ENCODE peak calls at places on chromosomes 13 and 19, in nine cellular contexts. Y, X, Z, K, I, V, S, Q and L are unnamed samples. For H3K27me3 and H3K4me1, the result is how much of the 10 kb centered on the place peaks cover.

GRCh38 chr13:89704040-89704439 is 1643.4 kb upstream of the MIR17HG start:
- DNase-seq in X (no peak), S (no peak), K (no peak), V (no peak), Z (no peak), Q (no peak), I (no peak), Y (no peak), L (no peak)

GRCh38 chr19:52685811-52686210 is 47.7 kb upstream of the ZNF83 start:
- DNase-seq in I (no peak), Y (no peak), Z (no peak), X (no peak), K (no peak), S (no peak), Q (no peak), V (no peak), L (no peak)

GRCh38 chr13:75489502-75490263 is 7.7 kb upstream of the TBC1D4 start:
- DNase-seq in Y (no peak), V (peak), Z (no peak), K (no peak), I (no peak), X (no peak), S (no peak), Q (no peak), L (no peak)

GRCh38 chr19:18364826-18365528 is 21.0 kb upstream of the GDF15 start:
- DNase-seq in S (peak), Z (peak), Y (peak), Q (no peak), I (no peak), K (no peak), V (peak), X (no peak), L (no peak)

GRCh38 chr19:30091856-30092255 is 149.8 kb downstream of the URI1 start:
- DNase-seq in S (no peak), I (no peak), Y (no peak), V (no peak), X (no peak), Q (no peak), K (no peak), Z (no peak), L (no peak)

GRCh38 chr13:44918323-44919102 is 70.8 kb downstream of the NUFIP1 start:
- DNase-seq in X (peak), Y (peak), K (peak), I (peak), V (peak), Z (peak), S (peak), Q (no peak), L (peak)

GRCh38 chr13:57128909-57129308 is 11.8 kb upstream of the PRR20A start:
- DNase-seq in Q (no peak), Z (no peak), Y (no peak), K (no peak), V (no peak), S (no peak), X (no peak), I (no peak), L (no peak)

GRCh38 chr13:21672811-21673591 is 2.1 kb downstream of the FGF9 start:
- DNase-seq in Y (no peak), Z (no peak), I (no peak), Q (no peak), S (no peak), K (peak), V (no peak), X (no peak), L (no peak)

GRCh38 chr19:45645068-45645630 is 6.0 kb upstream of the EML2 start:
- DNase-seq in X (no peak), I (no peak), Y (no peak), Z (no peak), Q (no peak), S (no peak), V (no peak), K (no peak), L (no peak)

GRCh38 chr13:112064222-112064621 is 2.7 kb upstream of the SOX1 start:
- DNase-seq in S (no peak), Y (no peak), K (no peak), V (no peak), I (no peak), Z (no peak), Q (no peak), X (no peak), L (no peak)

GRCh38 chr19:43765109-43765876 is 10.5 kb upstream of the SMG9 start:
- DNase-seq in K (peak), X (peak), Z (peak), Y (no peak), I (no peak), V (no peak), Q (peak), S (peak), L (peak)

GRCh38 chr19:5093297-5093858 is 124.5 kb downstream of the KDM4B start:
- DNase-seq in Y (no peak), I (no peak), X (no peak), S (no peak), K (no peak), Q (no peak), Z (peak), V (peak), L (no peak)

GRCh38 chr19:10533656-10534386 is 9.9 kb upstream of the ATG4D start:
- DNase-seq in Y (no peak), K (no peak), Z (no peak), S (no peak), X (no peak), Q (no peak), V (no peak), I (no peak), L (no peak)

GRCh38 chr19:7366701-7367420 is 18.1 kb downstream of the ARHGEF18 start:
- DNase-seq in K (no peak), Y (no peak), V (no peak), Q (no peak), X (no peak), S (no peak), Z (no peak), I (no peak), L (no peak)

GRCh38 chr19:38831142-38831605 is 420 bp downstream of the ECH1 start:
- DNase-seq in S (peak), K (no peak), V (peak), Y (peak), Z (peak), I (peak), Q (no peak), X (no peak), L (peak)

GRCh38 chr13:26991508-26992181 is 180.0 kb downstream of the USP12 start:
- DNase-seq in Y (no peak), S (no peak), K (no peak), Z (no peak), X (no peak), Q (no peak), V (peak), I (peak), L (no peak)

GRCh38 chr19:2488942-2489731 is 13.2 kb downstream of the GADD45B start:
- DNase-seq in Q (no peak), K (no peak), S (peak), Z (no peak), I (no peak), V (peak), Y (peak), X (no peak), L (no peak)

GRCh38 chr19:4391701-4392543 is 8.4 kb downstream of the SH3GL1 start:
- DNase-seq in Y (peak), S (no peak), I (no peak), Z (no peak), V (no peak), X (no peak), Q (no peak), K (no peak), L (no peak)

GRCh38 chr19:33464010-33464732 is 57.4 kb downstream of the PEPD start:
- DNase-seq in Y (no peak), Z (no peak), S (peak), Q (no peak), X (no peak), K (no peak), V (no peak), I (peak), L (no peak)

GRCh38 chr19:33370783-33371182 is 2.7 kb upstream of the CEBPG start:
- DNase-seq in K (no peak), Z (no peak), Q (no peak), Y (no peak), X (no peak), I (no peak), V (no peak), S (no peak), L (no peak)

GRCh38 chr19:28898279-28898678 is 314.7 kb downstream of the UQCRFS1 start:
- DNase-seq in Q (no peak), Z (no peak), I (no peak), S (no peak), V (no peak), Y (no peak), K (no peak), X (no peak), L (no peak)

GRCh38 chr19:40638327-40638726 is 37.2 kb downstream of the LTBP4 start:
- DNase-seq in I (no peak), Z (no peak), X (no peak), S (no peak), Y (no peak), V (no peak), K (no peak), Q (no peak), L (no peak)

GRCh38 chr13:26051231-26052135 is at the start of gene SHISA2:
- DNase-seq in V (peak), S (no peak), Q (peak), I (no peak), Y (no peak), K (no peak), Z (no peak), X (no peak), L (no peak)

GRCh38 chr19:45601115-45601514 is 897 bp downstream of the GPR4 start:
- DNase-seq in K (no peak), X (no peak), S (no peak), Q (no peak), Y (no peak), V (no peak), I (no peak), Z (no peak), L (no peak)

GRCh38 chr19:55070755-55071502 is 4.7 kb upstream of the EPS8L1 start:
- DNase-seq in K (no peak), I (no peak), Z (no peak), X (no peak), Y (no peak), S (no peak), Q (no peak), V (no peak), L (no peak)
- H3K27me3 ChIP-seq in K (under half), I (under half), Z (under half), X (under half), Y (under half), S (under half), Q (under half), V (under half), L (under half)

GRCh38 chr13:109804654-109805053 is 18.3 kb upstream of the IRS2 start:
- DNase-seq in S (no peak), Y (no peak), Z (no peak), X (no peak), V (no peak), I (no peak), K (no peak), Q (no peak), L (no peak)

GRCh38 chr13:109807345-109807744 is 21.0 kb upstream of the IRS2 start:
- DNase-seq in X (no peak), Z (no peak), V (no peak), K (no peak), Y (no peak), I (no peak), Q (no peak), S (no peak), L (no peak)

GRCh38 chr13:109802936-109803335 is 16.6 kb upstream of the IRS2 start:
- DNase-seq in V (no peak), I (no peak), Y (no peak), Q (no peak), S (no peak), Z (no peak), X (no peak), K (no peak), L (no peak)

GRCh38 chr13:109809216-109809890 is 23.0 kb upstream of the IRS2 start:
- DNase-seq in Q (no peak), V (no peak), I (no peak), Z (no peak), X (no peak), K (no peak), Y (no peak), S (no peak), L (no peak)

DNA sequence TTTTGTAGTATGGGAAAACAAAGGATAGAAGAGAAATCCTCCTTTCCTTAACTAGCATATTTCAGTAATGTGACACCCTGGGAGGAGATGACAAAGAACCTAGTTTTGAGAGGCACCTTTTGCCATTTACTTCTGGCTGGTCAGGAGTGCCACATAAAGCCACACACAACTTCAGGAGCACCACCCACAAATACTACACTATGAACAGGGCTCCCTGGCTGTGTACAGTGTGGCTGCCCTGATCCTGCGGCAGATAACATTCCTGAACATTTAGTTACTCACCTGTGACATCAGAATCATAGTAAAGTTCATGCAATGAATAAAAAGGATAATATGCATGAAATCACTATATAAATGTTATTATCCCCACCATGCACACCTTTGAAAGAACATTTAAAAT is 17.4 kb upstream of the IRS2 start:
- DNase-seq in S (no peak), V (no peak), I (no peak), K (no peak), Q (no peak), X (no peak), Y (no peak), Z (no peak), L (no peak)
- H3K27ac ChIP-seq in S (no peak), V (no peak), I (no peak), K (no peak), Q (no peak), X (no peak), Y (no peak), Z (no peak), L (no peak)

GRCh38 chr19:46927106-46927505 is 66.3 kb downstream of the ARHGAP35 start:
- DNase-seq in V (no peak), Z (no peak), Q (no peak), S (no peak), K (no peak), X (no peak), Y (no peak), I (no peak), L (no peak)

GRCh38 chr19:46927893-46928292 is 67.1 kb downstream of the ARHGAP35 start:
- DNase-seq in I (no peak), Q (no peak), Y (no peak), Z (no peak), X (no peak), K (no peak), S (no peak), V (no peak), L (no peak)

GRCh38 chr19:46925548-46925950 is 64.8 kb downstream of the ARHGAP35 start:
- DNase-seq in V (no peak), X (no peak), K (no peak), Q (no peak), S (no peak), Y (no peak), Z (no peak), I (no peak), L (no peak)

GRCh38 chr19:46924874-46925547 is 64.2 kb downstream of the ARHGAP35 start:
- DNase-seq in S (no peak), Q (no peak), K (no peak), Z (no peak), V (no peak), Y (no peak), I (no peak), X (no peak), L (no peak)

GRCh38 chr19:46926201-46927071 is 65.6 kb downstream of the ARHGAP35 start:
- DNase-seq in Q (no peak), X (no peak), V (no peak), Z (no peak), K (no peak), I (no peak), Y (no peak), S (no peak), L (no peak)
- H3K4me1 ChIP-seq in Q (under half), X (under half), V (under half), Z (under half), K (under half), I (half or more), Y (under half), S (half or more), L (under half)

DNA sequence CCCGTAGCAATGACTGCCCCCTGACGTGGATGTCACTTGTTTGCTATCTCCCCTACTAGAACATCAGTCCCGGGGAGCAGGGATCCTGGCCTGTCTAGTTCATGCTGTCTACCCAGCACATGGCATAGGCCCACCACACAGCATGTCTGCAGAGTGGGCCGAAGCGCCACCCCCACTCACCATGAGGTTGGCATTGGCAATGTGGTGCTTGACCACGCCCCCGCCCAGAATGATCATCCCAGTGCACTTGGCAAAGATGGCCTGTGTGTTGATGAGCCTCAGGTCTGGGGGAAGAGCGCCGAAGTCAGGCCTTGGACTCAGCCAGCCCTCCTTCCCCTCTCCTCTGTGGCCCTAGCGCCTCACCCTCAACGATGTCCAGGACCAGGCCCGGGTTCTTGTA is 4.8 kb downstream of the DHPS start:
- DNase-seq in S (no peak), X (no peak), I (no peak), V (no peak), Y (peak), Z (no peak), Q (no peak), K (no peak), L (no peak)
- H3K27me3 ChIP-seq in S (under half), X (under half), I (under half), V (under half), Y (under half), Z (under half), Q (under half), K (under half), L (under half)